ENCODE peak calls at places on chromosomes 6 and 20, in five cellular contexts. One of them, this sample, is unnamed.

GRCh38 chr6:113149511-113149910 is 707.6 kb upstream of the MARCKS start:
- DNase-seq in activated gamma-delta T cell treated with Interleukin-2 at 50 U/mL for 16 hours: no peak
- DNase-seq in left ventricle myocardium inferior: no peak
- DNase-seq in MM.1S: no peak
- DNase-seq in activated CD8-positive, alpha-beta memory T cell treated with anti-CD3 and anti-CD28 coated beads for 48 hours: no peak
- DNase-seq in this sample: no peak

GRCh38 chr6:35328108-35328723 is 14.1 kb upstream of the PPARD start:
- DNase-seq in activated gamma-delta T cell treated with Interleukin-2 at 50 U/mL for 16 hours: no peak
- DNase-seq in left ventricle myocardium inferior: no peak
- DNase-seq in MM.1S: peak; percentile 41
- DNase-seq in activated CD8-positive, alpha-beta memory T cell treated with anti-CD3 and anti-CD28 coated beads for 48 hours: no peak
- DNase-seq in this sample: no peak

GRCh38 chr20:50491926-50492634 is 18.1 kb upstream of the PTPN1 start:
- DNase-seq in activated gamma-delta T cell treated with Interleukin-2 at 50 U/mL for 16 hours: no peak
- DNase-seq in left ventricle myocardium inferior: no peak
- DNase-seq in MM.1S: no peak
- DNase-seq in activated CD8-positive, alpha-beta memory T cell treated with anti-CD3 and anti-CD28 coated beads for 48 hours: no peak
- DNase-seq in this sample: no peak

GRCh38 chr6:3748208-3748701 is 3.3 kb downstream of the PXDC1 start:
- DNase-seq in activated gamma-delta T cell treated with Interleukin-2 at 50 U/mL for 16 hours: no peak
- DNase-seq in left ventricle myocardium inferior: peak; percentile 71
- DNase-seq in MM.1S: peak; percentile 49
- DNase-seq in activated CD8-positive, alpha-beta memory T cell treated with anti-CD3 and anti-CD28 coated beads for 48 hours: no peak
- DNase-seq in this sample: peak; percentile 41

GRCh38 chr6:158561247-158561884 is 1.5 kb downstream of the TMEM181 start:
- DNase-seq in activated gamma-delta T cell treated with Interleukin-2 at 50 U/mL for 16 hours: no peak
- DNase-seq in left ventricle myocardium inferior: no peak
- DNase-seq in MM.1S: no peak
- DNase-seq in activated CD8-positive, alpha-beta memory T cell treated with anti-CD3 and anti-CD28 coated beads for 48 hours: no peak
- DNase-seq in this sample: no peak

GRCh38 chr6:3259491-3259958 is 778 bp downstream of the PSMG4 start:
- DNase-seq in activated gamma-delta T cell treated with Interleukin-2 at 50 U/mL for 16 hours: peak; percentile 17
- DNase-seq in left ventricle myocardium inferior: peak; percentile 31
- DNase-seq in MM.1S: peak; percentile 35
- DNase-seq in activated CD8-positive, alpha-beta memory T cell treated with anti-CD3 and anti-CD28 coated beads for 48 hours: no peak
- DNase-seq in this sample: peak; percentile 57

GRCh38 chr20:20084296-20084752 is 32.0 kb downstream of the CFAP61 start:
- DNase-seq in activated gamma-delta T cell treated with Interleukin-2 at 50 U/mL for 16 hours: no peak
- DNase-seq in left ventricle myocardium inferior: peak; percentile 20
- DNase-seq in MM.1S: no peak
- DNase-seq in activated CD8-positive, alpha-beta memory T cell treated with anti-CD3 and anti-CD28 coated beads for 48 hours: no peak
- DNase-seq in this sample: no peak

GRCh38 chr20:39910536-39910935 is 778.5 kb downstream of the MAFB start:
- DNase-seq in activated gamma-delta T cell treated with Interleukin-2 at 50 U/mL for 16 hours: no peak
- DNase-seq in left ventricle myocardium inferior: peak; percentile 33
- DNase-seq in MM.1S: no peak
- DNase-seq in activated CD8-positive, alpha-beta memory T cell treated with anti-CD3 and anti-CD28 coated beads for 48 hours: no peak
- DNase-seq in this sample: no peak

GRCh38 chr6:145241039-145241438 is 494.3 kb downstream of the EPM2A start:
- DNase-seq in activated gamma-delta T cell treated with Interleukin-2 at 50 U/mL for 16 hours: no peak
- DNase-seq in left ventricle myocardium inferior: no peak
- DNase-seq in MM.1S: no peak
- DNase-seq in activated CD8-positive, alpha-beta memory T cell treated with anti-CD3 and anti-CD28 coated beads for 48 hours: no peak
- DNase-seq in this sample: no peak

GRCh38 chr20:41183831-41184230 is 46.5 kb downstream of the PLCG1 start:
- DNase-seq in activated gamma-delta T cell treated with Interleukin-2 at 50 U/mL for 16 hours: no peak
- DNase-seq in left ventricle myocardium inferior: no peak
- DNase-seq in MM.1S: no peak
- DNase-seq in activated CD8-positive, alpha-beta memory T cell treated with anti-CD3 and anti-CD28 coated beads for 48 hours: no peak
- DNase-seq in this sample: no peak

GRCh38 chr6:6686748-6687601 is 98.5 kb downstream of the LY86 start:
- DNase-seq in activated gamma-delta T cell treated with Interleukin-2 at 50 U/mL for 16 hours: peak; percentile 26
- DNase-seq in left ventricle myocardium inferior: peak; percentile 94
- DNase-seq in MM.1S: peak; percentile 92
- DNase-seq in activated CD8-positive, alpha-beta memory T cell treated with anti-CD3 and anti-CD28 coated beads for 48 hours: peak; percentile 19
- DNase-seq in this sample: peak; percentile 88

GRCh38 chr20:36574278-36575065 is 1.1 kb downstream of the TGIF2 start:
- DNase-seq in activated gamma-delta T cell treated with Interleukin-2 at 50 U/mL for 16 hours: peak; percentile 35
- DNase-seq in left ventricle myocardium inferior: peak; percentile 42
- DNase-seq in MM.1S: peak; percentile 46
- DNase-seq in activated CD8-positive, alpha-beta memory T cell treated with anti-CD3 and anti-CD28 coated beads for 48 hours: no peak
- DNase-seq in this sample: peak; percentile 46

GRCh38 chr20:47699804-47700203 is 85.5 kb downstream of the SULF2 start:
- DNase-seq in activated gamma-delta T cell treated with Interleukin-2 at 50 U/mL for 16 hours: no peak
- DNase-seq in left ventricle myocardium inferior: no peak
- DNase-seq in MM.1S: no peak
- DNase-seq in activated CD8-positive, alpha-beta memory T cell treated with anti-CD3 and anti-CD28 coated beads for 48 hours: no peak
- DNase-seq in this sample: no peak

GRCh38 chr20:38460040-38460623 is 12.5 kb upstream of the RALGAPB start:
- DNase-seq in activated gamma-delta T cell treated with Interleukin-2 at 50 U/mL for 16 hours: no peak
- DNase-seq in left ventricle myocardium inferior: no peak
- DNase-seq in MM.1S: no peak
- DNase-seq in activated CD8-positive, alpha-beta memory T cell treated with anti-CD3 and anti-CD28 coated beads for 48 hours: no peak
- DNase-seq in this sample: no peak

GRCh38 chr20:4160761-4161305 is 145.5 kb upstream of the RNF24 start:
- DNase-seq in activated gamma-delta T cell treated with Interleukin-2 at 50 U/mL for 16 hours: no peak
- DNase-seq in left ventricle myocardium inferior: no peak
- DNase-seq in MM.1S: peak; percentile 77
- DNase-seq in activated CD8-positive, alpha-beta memory T cell treated with anti-CD3 and anti-CD28 coated beads for 48 hours: no peak
- DNase-seq in this sample: peak; percentile 23

GRCh38 chr20:10064611-10065010 is 29.8 kb downstream of the ANKEF1 start:
- DNase-seq in activated gamma-delta T cell treated with Interleukin-2 at 50 U/mL for 16 hours: no peak
- DNase-seq in left ventricle myocardium inferior: no peak
- DNase-seq in MM.1S: no peak
- DNase-seq in activated CD8-positive, alpha-beta memory T cell treated with anti-CD3 and anti-CD28 coated beads for 48 hours: no peak
- DNase-seq in this sample: no peak

GRCh38 chr6:136635615-136636014 is 85.4 kb upstream of the MAP7 start:
- DNase-seq in activated gamma-delta T cell treated with Interleukin-2 at 50 U/mL for 16 hours: no peak
- DNase-seq in left ventricle myocardium inferior: no peak
- DNase-seq in MM.1S: no peak
- DNase-seq in activated CD8-positive, alpha-beta memory T cell treated with anti-CD3 and anti-CD28 coated beads for 48 hours: no peak
- DNase-seq in this sample: no peak

GRCh38 chr20:63431944-63432343 is 40.5 kb downstream of the KCNQ2 start:
- DNase-seq in activated gamma-delta T cell treated with Interleukin-2 at 50 U/mL for 16 hours: no peak
- DNase-seq in left ventricle myocardium inferior: no peak
- DNase-seq in MM.1S: no peak
- DNase-seq in activated CD8-positive, alpha-beta memory T cell treated with anti-CD3 and anti-CD28 coated beads for 48 hours: no peak
- DNase-seq in this sample: no peak

GRCh38 chr20:4854502-4854901 is 132.8 kb downstream of the PRND start:
- DNase-seq in activated gamma-delta T cell treated with Interleukin-2 at 50 U/mL for 16 hours: no peak
- DNase-seq in left ventricle myocardium inferior: no peak
- DNase-seq in MM.1S: no peak
- DNase-seq in activated CD8-positive, alpha-beta memory T cell treated with anti-CD3 and anti-CD28 coated beads for 48 hours: no peak
- DNase-seq in this sample: no peak

GRCh38 chr6:116672306-116672705 is 3.7 kb upstream of the ZUP1 start:
- DNase-seq in activated gamma-delta T cell treated with Interleukin-2 at 50 U/mL for 16 hours: no peak
- DNase-seq in left ventricle myocardium inferior: no peak
- DNase-seq in MM.1S: no peak
- DNase-seq in activated CD8-positive, alpha-beta memory T cell treated with anti-CD3 and anti-CD28 coated beads for 48 hours: no peak
- DNase-seq in this sample: no peak

GRCh38 chr20:49905415-49906091 is 9.8 kb downstream of the SPATA2 start:
- DNase-seq in activated gamma-delta T cell treated with Interleukin-2 at 50 U/mL for 16 hours: no peak
- DNase-seq in left ventricle myocardium inferior: no peak
- DNase-seq in MM.1S: no peak
- DNase-seq in activated CD8-positive, alpha-beta memory T cell treated with anti-CD3 and anti-CD28 coated beads for 48 hours: no peak
- DNase-seq in this sample: no peak

GRCh38 chr6:134424131-134424794 is 106.4 kb upstream of the SGK1 start:
- DNase-seq in activated gamma-delta T cell treated with Interleukin-2 at 50 U/mL for 16 hours: no peak
- DNase-seq in left ventricle myocardium inferior: no peak
- DNase-seq in MM.1S: no peak
- DNase-seq in activated CD8-positive, alpha-beta memory T cell treated with anti-CD3 and anti-CD28 coated beads for 48 hours: no peak
- DNase-seq in this sample: no peak

GRCh38 chr6:111872521-111873177 is 603 bp downstream of the FYN start:
- DNase-seq in activated gamma-delta T cell treated with Interleukin-2 at 50 U/mL for 16 hours: peak; percentile 53
- DNase-seq in left ventricle myocardium inferior: peak; percentile 37
- DNase-seq in MM.1S: no peak
- DNase-seq in activated CD8-positive, alpha-beta memory T cell treated with anti-CD3 and anti-CD28 coated beads for 48 hours: peak; percentile 54
- DNase-seq in this sample: peak; percentile 71

GRCh38 chr6:46044876-46045617 is 29.4 kb upstream of the CLIC5 start:
- DNase-seq in activated gamma-delta T cell treated with Interleukin-2 at 50 U/mL for 16 hours: no peak
- DNase-seq in left ventricle myocardium inferior: peak; percentile 32
- DNase-seq in MM.1S: no peak
- DNase-seq in activated CD8-positive, alpha-beta memory T cell treated with anti-CD3 and anti-CD28 coated beads for 48 hours: no peak
- DNase-seq in this sample: no peak

GRCh38 chr6:129635396-129636164 is 74.4 kb downstream of the ARHGAP18 start:
- DNase-seq in activated gamma-delta T cell treated with Interleukin-2 at 50 U/mL for 16 hours: no peak
- DNase-seq in left ventricle myocardium inferior: no peak
- DNase-seq in MM.1S: no peak
- DNase-seq in activated CD8-positive, alpha-beta memory T cell treated with anti-CD3 and anti-CD28 coated beads for 48 hours: no peak
- DNase-seq in this sample: no peak

GRCh38 chr6:157459327-157459726 is 78.3 kb downstream of the ZDHHC14 start:
- DNase-seq in activated gamma-delta T cell treated with Interleukin-2 at 50 U/mL for 16 hours: no peak
- DNase-seq in left ventricle myocardium inferior: no peak
- DNase-seq in MM.1S: no peak
- DNase-seq in activated CD8-positive, alpha-beta memory T cell treated with anti-CD3 and anti-CD28 coated beads for 48 hours: no peak
- DNase-seq in this sample: no peak

GRCh38 chr6:75206338-75207210 is 721 bp upstream of the COL12A1 start:
- DNase-seq in activated gamma-delta T cell treated with Interleukin-2 at 50 U/mL for 16 hours: no peak
- DNase-seq in left ventricle myocardium inferior: no peak
- DNase-seq in MM.1S: no peak
- DNase-seq in activated CD8-positive, alpha-beta memory T cell treated with anti-CD3 and anti-CD28 coated beads for 48 hours: no peak
- DNase-seq in this sample: no peak

GRCh38 chr20:32702706-32703425 is 29.1 kb upstream of the C20orf203 start:
- DNase-seq in activated gamma-delta T cell treated with Interleukin-2 at 50 U/mL for 16 hours: no peak
- DNase-seq in left ventricle myocardium inferior: no peak
- DNase-seq in MM.1S: peak; percentile 87
- DNase-seq in activated CD8-positive, alpha-beta memory T cell treated with anti-CD3 and anti-CD28 coated beads for 48 hours: no peak
- DNase-seq in this sample: no peak

GRCh38 chr20:44302026-44302669 is 8.9 kb downstream of the FITM2 start:
- DNase-seq in activated gamma-delta T cell treated with Interleukin-2 at 50 U/mL for 16 hours: no peak
- DNase-seq in left ventricle myocardium inferior: peak; percentile 38
- DNase-seq in MM.1S: no peak
- DNase-seq in activated CD8-positive, alpha-beta memory T cell treated with anti-CD3 and anti-CD28 coated beads for 48 hours: no peak
- DNase-seq in this sample: no peak

GRCh38 chr6:168636147-168636982 is 195.4 kb downstream of the SMOC2 start:
- DNase-seq in activated gamma-delta T cell treated with Interleukin-2 at 50 U/mL for 16 hours: no peak
- DNase-seq in left ventricle myocardium inferior: no peak
- DNase-seq in MM.1S: peak; percentile 66
- DNase-seq in activated CD8-positive, alpha-beta memory T cell treated with anti-CD3 and anti-CD28 coated beads for 48 hours: no peak
- DNase-seq in this sample: no peak

GRCh38 chr6:128826606-128827005 is 56.3 kb upstream of the LAMA2 start:
- DNase-seq in activated gamma-delta T cell treated with Interleukin-2 at 50 U/mL for 16 hours: no peak
- DNase-seq in left ventricle myocardium inferior: peak; percentile 27
- DNase-seq in MM.1S: no peak
- DNase-seq in activated CD8-positive, alpha-beta memory T cell treated with anti-CD3 and anti-CD28 coated beads for 48 hours: no peak
- DNase-seq in this sample: no peak

GRCh38 chr6:139940741-139941712 is 566.6 kb upstream of the CITED2 start:
- DNase-seq in activated gamma-delta T cell treated with Interleukin-2 at 50 U/mL for 16 hours: no peak
- DNase-seq in left ventricle myocardium inferior: no peak
- DNase-seq in MM.1S: peak; percentile 22
- DNase-seq in activated CD8-positive, alpha-beta memory T cell treated with anti-CD3 and anti-CD28 coated beads for 48 hours: no peak
- DNase-seq in this sample: peak; percentile 72

GRCh38 chr6:104958720-104959452 is 2.0 kb downstream of the LIN28B start:
- DNase-seq in activated gamma-delta T cell treated with Interleukin-2 at 50 U/mL for 16 hours: no peak
- DNase-seq in left ventricle myocardium inferior: no peak
- DNase-seq in MM.1S: no peak
- DNase-seq in activated CD8-positive, alpha-beta memory T cell treated with anti-CD3 and anti-CD28 coated beads for 48 hours: no peak
- DNase-seq in this sample: peak; percentile 83

GRCh38 chr6:135419162-135419561 is 78.4 kb downstream of the AHI1 start:
- DNase-seq in activated gamma-delta T cell treated with Interleukin-2 at 50 U/mL for 16 hours: no peak
- DNase-seq in left ventricle myocardium inferior: no peak
- DNase-seq in MM.1S: no peak
- DNase-seq in activated CD8-positive, alpha-beta memory T cell treated with anti-CD3 and anti-CD28 coated beads for 48 hours: no peak
- DNase-seq in this sample: no peak

This sample was measured in NAMALWA.